ENCODE peak calls at places on chromosomes 13 and 19, in six cellular contexts. One of them, this sample, is unnamed.

GRCh38 chr13:50707533-50708096 is 135.9 kb downstream of the DLEU7 start:
- DNase-seq in HCT116: no peak
- DNase-seq in H1: no peak
- DNase-seq in GM12878: no peak
- DNase-seq in K562: no peak
- DNase-seq in HepG2: no peak
- DNase-seq in this sample: peak

GRCh38 chr13:101398191-101398590 is 18.1 kb downstream of the NALCN start:
- DNase-seq in HCT116: no peak
- DNase-seq in H1: no peak
- DNase-seq in GM12878: no peak
- DNase-seq in K562: no peak
- DNase-seq in HepG2: no peak
- DNase-seq in this sample: no peak

GRCh38 chr19:38252935-38253691 is 3.1 kb downstream of the PPP1R14A start:
- DNase-seq in HCT116: no peak
- DNase-seq in H1: no peak
- DNase-seq in GM12878: no peak
- DNase-seq in K562: peak
- DNase-seq in HepG2: no peak
- DNase-seq in this sample: peak

GRCh38 chr13:71306821-71307220 is 560.2 kb downstream of the DACH1 start:
- DNase-seq in HCT116: no peak
- DNase-seq in H1: no peak
- DNase-seq in GM12878: no peak
- DNase-seq in K562: no peak
- DNase-seq in HepG2: no peak
- DNase-seq in this sample: no peak

GRCh38 chr13:35744144-35744543 is 267.7 kb upstream of the MAB21L1 start:
- DNase-seq in HCT116: no peak
- DNase-seq in H1: no peak
- DNase-seq in GM12878: no peak
- DNase-seq in K562: no peak
- DNase-seq in HepG2: no peak
- DNase-seq in this sample: no peak

GRCh38 chr13:98279473-98280175 is 102.6 kb upstream of the RNF113B start:
- DNase-seq in HCT116: no peak
- DNase-seq in H1: no peak
- DNase-seq in GM12878: peak
- DNase-seq in K562: no peak
- DNase-seq in HepG2: no peak
- DNase-seq in this sample: peak

GRCh38 chr19:18437481-18438330 is at the start of gene ISYNA1:
- DNase-seq in HCT116: no peak
- DNase-seq in H1: peak
- DNase-seq in GM12878: no peak
- DNase-seq in K562: peak
- DNase-seq in HepG2: peak
- DNase-seq in this sample: peak

GRCh38 chr13:40657961-40658360 is 8.5 kb downstream of the FOXO1 start:
- DNase-seq in HCT116: no peak
- DNase-seq in H1: no peak
- DNase-seq in GM12878: no peak
- DNase-seq in K562: no peak
- DNase-seq in HepG2: no peak
- DNase-seq in this sample: no peak

GRCh38 chr13:57933606-57934005 is 302.1 kb downstream of the PCDH17 start:
- DNase-seq in HCT116: no peak
- DNase-seq in H1: no peak
- DNase-seq in GM12878: no peak
- DNase-seq in K562: no peak
- DNase-seq in HepG2: no peak
- DNase-seq in this sample: no peak

GRCh38 chr13:48891586-48891985 is 84.1 kb upstream of the FNDC3A start:
- DNase-seq in HCT116: peak
- DNase-seq in H1: no peak
- DNase-seq in GM12878: no peak
- DNase-seq in K562: no peak
- DNase-seq in HepG2: peak
- DNase-seq in this sample: no peak

GRCh38 chr19:16522559-16523377 is 19.5 kb downstream of the CHERP start:
- DNase-seq in HCT116: no peak
- DNase-seq in H1: no peak
- DNase-seq in GM12878: no peak
- DNase-seq in K562: peak
- DNase-seq in HepG2: no peak
- DNase-seq in this sample: no peak

GRCh38 chr13:40665754-40666057 is 735 bp downstream of the FOXO1 start:
- DNase-seq in HCT116: no peak
- DNase-seq in H1: no peak
- DNase-seq in GM12878: no peak
- DNase-seq in K562: peak
- DNase-seq in HepG2: no peak
- DNase-seq in this sample: peak

GRCh38 chr19:40394816-40395210 is 4.8 kb upstream of the HIPK4 start:
- DNase-seq in HCT116: no peak
- DNase-seq in H1: no peak
- DNase-seq in GM12878: no peak
- DNase-seq in K562: no peak
- DNase-seq in HepG2: no peak
- DNase-seq in this sample: no peak

GRCh38 chr19:17576758-17577532 is 21.5 kb downstream of the COLGALT1 start:
- DNase-seq in HCT116: peak
- DNase-seq in H1: peak
- DNase-seq in GM12878: no peak
- DNase-seq in K562: peak
- DNase-seq in HepG2: no peak
- DNase-seq in this sample: peak

GRCh38 chr13:44780586-44781280 is 204.6 kb upstream of the TSC22D1 start:
- DNase-seq in HCT116: no peak
- DNase-seq in H1: no peak
- DNase-seq in GM12878: no peak
- DNase-seq in K562: no peak
- DNase-seq in HepG2: no peak
- DNase-seq in this sample: no peak

GRCh38 chr19:28427256-28428083 is 785.5 kb downstream of the UQCRFS1 start:
- DNase-seq in HCT116: no peak
- DNase-seq in H1: peak
- DNase-seq in GM12878: no peak
- DNase-seq in K562: no peak
- DNase-seq in HepG2: no peak
- DNase-seq in this sample: no peak

GRCh38 chr13:39040206-39040605 is 1.9 kb downstream of the NHLRC3 start:
- DNase-seq in HCT116: no peak
- DNase-seq in H1: no peak
- DNase-seq in GM12878: no peak
- DNase-seq in K562: no peak
- DNase-seq in HepG2: peak
- DNase-seq in this sample: no peak
- TF ChIP-seq MAX in HCT116: no peak
- TF ChIP-seq MAX in H1: no peak
- TF ChIP-seq MAX in GM12878: no peak
- TF ChIP-seq MAX in K562: no peak
- TF ChIP-seq MAX in HepG2: no peak
- TF ChIP-seq MAX in this sample: no peak

GRCh38 chr19:2048959-2049740 is 1.9 kb downstream of the MKNK2 start:
- DNase-seq in HCT116: no peak
- DNase-seq in H1: no peak
- DNase-seq in GM12878: no peak
- DNase-seq in K562: no peak
- DNase-seq in HepG2: no peak
- DNase-seq in this sample: no peak
- TF ChIP-seq YY1 in HCT116: no peak
- TF ChIP-seq YY1 in H1: no peak
- TF ChIP-seq YY1 in GM12878: no peak
- TF ChIP-seq YY1 in K562: no peak
- TF ChIP-seq YY1 in HepG2: no peak
- TF ChIP-seq YY1 in this sample: no peak

GRCh38 chr19:42270346-42271044 is 1.4 kb downstream of the CIC start:
- DNase-seq in HCT116: no peak
- DNase-seq in H1: no peak
- DNase-seq in GM12878: no peak
- DNase-seq in K562: peak
- DNase-seq in HepG2: no peak
- DNase-seq in this sample: peak
- TF ChIP-seq MAX in HCT116: no peak
- TF ChIP-seq MAX in H1: no peak
- TF ChIP-seq MAX in GM12878: no peak
- TF ChIP-seq MAX in K562: peak
- TF ChIP-seq MAX in HepG2: no peak
- TF ChIP-seq MAX in this sample: no peak

GRCh38 chr19:6216236-6216995 is 63.4 kb downstream of the MLLT1 start:
- DNase-seq in HCT116: no peak
- DNase-seq in H1: no peak
- DNase-seq in GM12878: no peak
- DNase-seq in K562: no peak
- DNase-seq in HepG2: no peak
- DNase-seq in this sample: peak

GRCh38 chr19:6214881-6215541 is 64.8 kb downstream of the MLLT1 start:
- DNase-seq in HCT116: no peak
- DNase-seq in H1: no peak
- DNase-seq in GM12878: no peak
- DNase-seq in K562: no peak
- DNase-seq in HepG2: no peak
- DNase-seq in this sample: no peak

GRCh38 chr19:6213696-6214585 is 65.8 kb downstream of the MLLT1 start:
- DNase-seq in HCT116: no peak
- DNase-seq in H1: no peak
- DNase-seq in GM12878: no peak
- DNase-seq in K562: peak
- DNase-seq in HepG2: no peak
- DNase-seq in this sample: peak

GRCh38 chr19:6216996-6217751 is 62.6 kb downstream of the MLLT1 start:
- DNase-seq in HCT116: no peak
- DNase-seq in H1: no peak
- DNase-seq in GM12878: no peak
- DNase-seq in K562: peak
- DNase-seq in HepG2: no peak
- DNase-seq in this sample: peak

GRCh38 chr19:6215701-6216235 is 64.0 kb downstream of the MLLT1 start:
- DNase-seq in HCT116: no peak
- DNase-seq in H1: no peak
- DNase-seq in GM12878: no peak
- DNase-seq in K562: no peak
- DNase-seq in HepG2: no peak
- DNase-seq in this sample: peak
- TF ChIP-seq YY1 in HCT116: no peak
- TF ChIP-seq YY1 in H1: no peak
- TF ChIP-seq YY1 in GM12878: no peak
- TF ChIP-seq YY1 in K562: no peak
- TF ChIP-seq YY1 in HepG2: no peak
- TF ChIP-seq YY1 in this sample: no peak

DNA sequence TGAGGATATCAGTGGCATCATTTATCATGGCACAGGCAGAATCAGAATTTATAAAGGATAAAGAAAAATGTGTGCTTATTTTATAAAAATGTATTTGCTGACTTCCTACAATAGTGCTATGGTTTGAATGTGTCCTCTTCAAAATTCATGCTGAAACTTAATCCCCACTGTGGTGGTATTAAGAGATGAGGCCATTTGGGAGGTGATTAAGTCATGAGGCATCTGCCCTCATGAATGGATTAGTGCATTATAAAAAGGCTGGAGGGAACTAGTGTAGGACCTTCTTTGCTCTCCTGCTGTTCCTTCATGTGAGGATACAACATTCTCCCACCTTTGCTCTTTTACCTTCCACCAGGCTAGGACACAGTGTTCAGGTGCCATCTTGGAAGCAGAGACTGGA is 212.8 kb downstream of the RFC3 start:
- DNase-seq in HCT116: no peak
- DNase-seq in H1: no peak
- DNase-seq in GM12878: no peak
- DNase-seq in K562: no peak
- DNase-seq in HepG2: no peak
- DNase-seq in this sample: no peak
- TF ChIP-seq MAX in HCT116: no peak
- TF ChIP-seq MAX in H1: no peak
- TF ChIP-seq MAX in GM12878: no peak
- TF ChIP-seq MAX in K562: no peak
- TF ChIP-seq MAX in HepG2: no peak
- TF ChIP-seq MAX in this sample: no peak

GRCh38 chr13:113452942-113453901 is at the start of gene ADPRHL1:
- DNase-seq in HCT116: no peak
- DNase-seq in H1: no peak
- DNase-seq in GM12878: no peak
- DNase-seq in K562: no peak
- DNase-seq in HepG2: no peak
- DNase-seq in this sample: peak
- TF ChIP-seq YY1 in HCT116: no peak
- TF ChIP-seq YY1 in H1: no peak
- TF ChIP-seq YY1 in GM12878: no peak
- TF ChIP-seq YY1 in K562: no peak
- TF ChIP-seq YY1 in HepG2: no peak
- TF ChIP-seq YY1 in this sample: no peak

This sample was measured in SK-N-SH.